ENCODE peak calls at places on chromosomes 16 and 17, in six cellular contexts. Y is H54, X is breast epithelium, W is heart left ventricle, O is sigmoid colon, Q is transverse colon. E is an unnamed sample.
A peak's percentile ranks its signal among the peaks of the same experiment; 100 is the strongest.

GRCh38 chr17:36675786-36676185 is 74.4 kb downstream of the MRM1 start:
- DNase-seq in Q (no peak), X (no peak), W (no peak), O (no peak), Y (no peak), E (no peak)

GRCh38 chr17:16926591-16927451 is 45.1 kb downstream of the TNFRSF13B start:
- DNase-seq in Q (peak; percentile 3), Y (no peak), O (peak; percentile 58), W (no peak), X (no peak), E (no peak)

GRCh38 chr16:50302472-50303005 is 36.2 kb downstream of the ADCY7 start:
- DNase-seq in Q (no peak), W (peak; percentile 9), O (peak; percentile 27), Y (no peak), X (no peak), E (no peak)

GRCh38 chr17:41913798-41914197 is 5.0 kb downstream of the ACLY start:
- DNase-seq in O (no peak), Q (no peak), X (no peak), Y (no peak), W (no peak), E (no peak)

GRCh38 chr17:7587420-7587786 is 2.5 kb downstream of the SOX15 start:
- DNase-seq in X (no peak), W (no peak), Q (no peak), O (no peak), Y (peak; percentile 64), E (no peak)

GRCh38 chr16:15986261-15986660 is 36.8 kb downstream of the ABCC1 start:
- DNase-seq in X (no peak), W (no peak), O (no peak), Y (no peak), Q (no peak), E (no peak)

GRCh38 chr17:3914319-3914685 is 2.0 kb downstream of the P2RX1 start:
- DNase-seq in Q (peak; percentile 78), O (no peak), X (no peak), W (no peak), Y (no peak), E (no peak)

GRCh38 chr17:64202683-64203430 is 60.2 kb downstream of the TEX2 start:
- DNase-seq in O (no peak), Y (peak; percentile 92), Q (no peak), W (no peak), X (no peak), E (no peak)

GRCh38 chr17:40014375-40014980 is 762 bp upstream of the CSF3 start:
- DNase-seq in O (peak; percentile 78), Y (no peak), W (no peak), X (no peak), Q (no peak), E (peak; percentile 65)

GRCh38 chr16:84889066-84889465 is 69.3 kb downstream of the CRISPLD2 start:
- DNase-seq in X (no peak), Q (no peak), W (no peak), Y (no peak), O (no peak), E (no peak)

GRCh38 chr17:35973333-35974260 is 7.7 kb downstream of the CCL16 start:
- DNase-seq in O (no peak), X (no peak), Y (no peak), W (no peak), Q (no peak), E (peak; percentile 21)

GRCh38 chr17:64326030-64326419 is 63.0 kb upstream of the TEX2 start:
- DNase-seq in O (no peak), W (no peak), X (no peak), Y (no peak), Q (no peak), E (no peak)

GRCh38 chr17:76252040-76252954 is 12.0 kb upstream of the RNF157 start:
- DNase-seq in X (peak; percentile 82), W (no peak), Y (no peak), O (peak; percentile 82), Q (peak; percentile 67), E (no peak)

GRCh38 chr17:29177541-29177870 is 2.7 kb downstream of the MYO18A start:
- DNase-seq in X (no peak), Y (no peak), W (no peak), O (no peak), Q (no peak), E (no peak)

GRCh38 chr16:84226026-84226425 is 13.8 kb downstream of the KCNG4 start:
- DNase-seq in Y (no peak), X (no peak), Q (no peak), O (no peak), W (no peak), E (no peak)

GRCh38 chr17:21201302-21201602 is 12.7 kb downstream of the TMEM11 start:
- DNase-seq in X (peak; percentile 49), W (peak; percentile 54), O (no peak), Q (no peak), Y (no peak), E (no peak)

GRCh38 chr17:82940226-82941020 is 100.6 kb upstream of the ZNF750 start:
- DNase-seq in O (peak; percentile 58), Q (no peak), W (peak; percentile 13), Y (no peak), X (no peak), E (no peak)

GRCh38 chr17:17868637-17869522 is 32.1 kb upstream of the SREBF1 start:
- DNase-seq in W (peak; percentile 66), X (no peak), O (no peak), Q (no peak), Y (no peak), E (no peak)

GRCh38 chr16:46950009-46950408 is 23.5 kb downstream of the DNAJA2 start:
- DNase-seq in X (no peak), O (no peak), W (no peak), Q (no peak), Y (no peak), E (no peak)

GRCh38 chr16:19831678-19832077 is 53.0 kb downstream of the GPRC5B start:
- DNase-seq in W (no peak), O (no peak), Q (no peak), Y (peak; percentile 45), X (no peak), E (peak; percentile 31)

GRCh38 chr16:27485126-27485525 is 64.6 kb downstream of the GTF3C1 start:
- DNase-seq in Q (no peak), Y (no peak), O (no peak), X (no peak), W (no peak), E (no peak)

GRCh38 chr17:48542956-48543853 is 1.7 kb downstream of the HOXB2 start:
- DNase-seq in W (peak; percentile 43), Q (peak; percentile 57), O (peak; percentile 83), X (no peak), Y (no peak), E (peak; percentile 50)

DNA sequence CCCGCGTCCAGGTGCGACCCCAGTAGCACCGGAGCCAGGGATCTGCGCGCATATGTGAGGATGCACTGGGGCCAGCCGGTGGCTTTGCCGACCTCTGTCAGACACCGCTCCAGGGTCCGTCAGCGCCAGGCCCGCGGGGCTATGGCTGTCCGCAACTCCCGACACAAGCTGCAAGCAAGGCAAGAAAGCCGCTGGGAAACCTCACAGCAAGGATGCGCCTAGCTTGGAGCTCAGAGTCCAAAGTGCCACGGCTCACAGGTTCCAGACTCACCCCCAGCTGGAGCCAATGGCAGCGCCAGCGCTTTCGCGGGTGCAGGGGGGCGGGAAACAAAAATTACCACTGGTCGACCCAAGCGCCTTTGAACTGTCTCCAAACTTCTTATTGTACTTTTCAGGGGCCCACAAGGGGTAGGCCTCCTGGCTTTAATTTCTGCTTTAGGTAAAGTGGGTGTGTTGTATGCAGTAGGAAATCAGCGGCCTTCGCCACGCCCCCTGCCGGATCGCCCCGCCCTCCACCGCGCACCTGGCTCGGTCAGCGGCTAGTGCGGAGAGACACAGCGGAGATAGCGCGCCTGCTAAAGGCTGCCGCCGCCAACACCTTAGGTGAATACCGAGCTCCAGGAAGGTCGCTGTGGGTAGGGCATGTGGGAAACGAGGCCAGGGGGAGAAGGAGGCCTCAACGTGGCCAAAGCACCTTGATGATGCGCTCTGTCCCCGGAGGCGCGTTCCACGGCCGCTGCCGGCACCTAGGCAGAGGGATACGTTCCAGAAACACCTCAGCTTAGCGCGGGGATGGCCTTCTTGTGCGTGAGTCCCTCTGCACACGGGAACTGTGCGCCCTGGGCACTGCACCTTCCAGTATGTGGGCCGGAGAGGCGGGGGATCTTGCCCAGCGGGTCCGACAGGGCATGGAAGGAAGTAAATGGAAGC is 61.1 kb upstream of the RBL2 start:
- DNase-seq in X (peak; percentile 63), Y (no peak), W (peak; percentile 36), Q (peak; percentile 76), O (no peak), E (no peak)
- TF ChIP-seq POLR2A in X (no peak), Y (no peak), W (no peak), Q (peak; percentile 46), O (no peak), E (no peak)

GRCh38 chr17:44170135-44170498 is 387 bp upstream of the ASB16 start:
- DNase-seq in X (no peak), W (no peak), Q (no peak), Y (no peak), O (no peak), E (no peak)

GRCh38 chr17:44167181-44167861 is 3.2 kb upstream of the ASB16 start:
- DNase-seq in W (no peak), X (no peak), Q (no peak), Y (no peak), O (no peak), E (no peak)

GRCh38 chr17:44171931-44172455 is 1.5 kb downstream of the ASB16 start:
- DNase-seq in Y (no peak), X (no peak), O (no peak), W (no peak), Q (no peak), E (no peak)

GRCh38 chr17:44174427-44174826 is 3.9 kb downstream of the ASB16 start:
- DNase-seq in X (no peak), Q (no peak), W (no peak), O (no peak), Y (no peak), E (no peak)

GRCh38 chr17:44170499-44171201 is at the start of gene ASB16:
- DNase-seq in O (no peak), Y (no peak), X (no peak), W (peak; percentile 52), Q (no peak), E (no peak)
- TF ChIP-seq POLR2A in O (no peak), Y (peak; percentile 22), X (no peak), W (no peak), Q (no peak), E (no peak)

GRCh38 chr16:87526238-87526947 is 33.6 kb upstream of the ZCCHC14 start:
- DNase-seq in W (no peak), X (no peak), Y (no peak), Q (no peak), O (no peak), E (no peak)

GRCh38 chr16:87525352-87525751 is 32.5 kb upstream of the ZCCHC14 start:
- DNase-seq in W (no peak), Q (no peak), Y (no peak), O (no peak), X (no peak), E (no peak)

GRCh38 chr16:87531418-87531817 is 38.6 kb upstream of the ZCCHC14 start:
- DNase-seq in O (no peak), W (no peak), Y (no peak), Q (no peak), X (no peak), E (no peak)

GRCh38 chr16:87527055-87527724 is 34.4 kb upstream of the ZCCHC14 start:
- DNase-seq in W (no peak), X (no peak), Q (no peak), Y (no peak), O (no peak), E (no peak)

GRCh38 chr16:87528690-87529579 is 36.1 kb upstream of the ZCCHC14 start:
- DNase-seq in O (no peak), W (no peak), Q (no peak), Y (no peak), X (no peak), E (no peak)
- TF ChIP-seq POLR2A in O (no peak), W (no peak), Q (no peak), Y (no peak), X (no peak), E (no peak)

GRCh38 chr16:2720719-2721633 is 952 bp upstream of the PRSS27 start:
- DNase-seq in Y (peak; percentile 93), Q (peak; percentile 90), X (peak; percentile 64), W (peak; percentile 86), O (peak; percentile 92), E (peak; percentile 82)
- TF ChIP-seq POLR2A in Y (no peak), Q (peak; percentile 38), X (no peak), W (no peak), O (no peak), E (no peak)

E was measured in adrenal gland.